ENCODE peak calls at places on chromosomes 1 and 21, in four cellular contexts. D is H1, J is HepG2, T is K562. A is an unnamed sample.

GRCh38 chr1:202713110-202713509 is 2.9 kb upstream of the SYT2 start:
- DNase-seq in J (no peak), D (no peak), T (no peak), A (no peak)

GRCh38 chr1:179154437-179154836 is 72.6 kb downstream of the TOR3A start:
- DNase-seq in T (no peak), J (no peak), D (no peak), A (no peak)

GRCh38 chr1:28280501-28280900 is 21.2 kb downstream of the SESN2 start:
- DNase-seq in D (no peak), J (no peak), T (no peak), A (no peak)

GRCh38 chr1:230165526-230165925 is 98.5 kb downstream of the GALNT2 start:
- DNase-seq in D (no peak), T (no peak), J (no peak), A (no peak)

GRCh38 chr1:210905944-210906453 is 227.9 kb downstream of the KCNH1 start:
- DNase-seq in D (no peak), T (no peak), J (no peak), A (no peak)

GRCh38 chr1:201260236-201260591 is 23.1 kb upstream of the PKP1 start:
- DNase-seq in T (no peak), D (no peak), J (no peak), A (no peak)

GRCh38 chr21:44533891-44534627 is 5.9 kb downstream of the KRTAP10-1 start:
- DNase-seq in D (no peak), T (peak; percentile 78), J (no peak), A (no peak)

GRCh38 chr1:157084720-157085119 is 14.9 kb downstream of the ETV3L start:
- DNase-seq in J (no peak), T (no peak), D (no peak), A (no peak)

GRCh38 chr1:143698016-143698415 is 273.8 kb downstream of the FAM72C start:
- DNase-seq in D (peak; percentile 29), T (peak; percentile 61), J (peak; percentile 15), A (no peak)

GRCh38 chr1:161824618-161825017 is 58.5 kb downstream of the ATF6 start:
- DNase-seq in D (no peak), J (no peak), T (no peak), A (no peak)

GRCh38 chr1:163169553-163169952 is 33.2 kb downstream of the RGS5 start:
- DNase-seq in T (no peak), D (no peak), J (no peak), A (no peak)

GRCh38 chr1:225567789-225568188 is 85.1 kb downstream of the ENAH start:
- DNase-seq in T (peak; percentile 29), D (no peak), J (peak; percentile 6), A (no peak)

GRCh38 chr1:226223786-226224244 is 351 bp downstream of the MIXL1 start:
- DNase-seq in D (no peak), T (no peak), J (no peak), A (no peak)

GRCh38 chr1:108107658-108108057 is 92.5 kb downstream of the SLC25A24 start:
- DNase-seq in T (no peak), D (no peak), J (no peak), A (no peak)

GRCh38 chr1:28878796-28879195 is 35.6 kb upstream of the EPB41 start:
- DNase-seq in J (no peak), T (no peak), D (no peak), A (no peak)

GRCh38 chr21:31554511-31555022 is 104.9 kb upstream of the SOD1 start:
- DNase-seq in D (no peak), J (no peak), T (no peak), A (peak; percentile 46)

GRCh38 chr1:62415687-62416086 is 21.2 kb upstream of the USP1 start:
- DNase-seq in D (no peak), J (no peak), T (no peak), A (no peak)

GRCh38 chr1:222644649-222645005 is 26.7 kb downstream of the MIA3 start:
- DNase-seq in T (no peak), J (no peak), D (no peak), A (no peak)

GRCh38 chr1:40739455-40740008 is 44.1 kb upstream of the KCNQ4 start:
- DNase-seq in D (no peak), J (no peak), T (no peak), A (no peak)

GRCh38 chr1:209512821-209513220 is 70.7 kb upstream of the CAMK1G start:
- DNase-seq in J (no peak), D (no peak), T (no peak), A (no peak)

GRCh38 chr1:96649301-96649700 is 72.3 kb upstream of the PTBP2 start:
- DNase-seq in J (no peak), D (no peak), T (no peak), A (no peak)
- TF ChIP-seq CBX5 in J (no peak), D (no peak), T (no peak), A (no peak)

GRCh38 chr1:223832637-223832943 is 13.2 kb downstream of the TP53BP2 start:
- DNase-seq in J (no peak), T (no peak), D (no peak), A (no peak)
- TF ChIP-seq CBX5 in J (no peak), T (no peak), D (no peak), A (no peak)

DNA sequence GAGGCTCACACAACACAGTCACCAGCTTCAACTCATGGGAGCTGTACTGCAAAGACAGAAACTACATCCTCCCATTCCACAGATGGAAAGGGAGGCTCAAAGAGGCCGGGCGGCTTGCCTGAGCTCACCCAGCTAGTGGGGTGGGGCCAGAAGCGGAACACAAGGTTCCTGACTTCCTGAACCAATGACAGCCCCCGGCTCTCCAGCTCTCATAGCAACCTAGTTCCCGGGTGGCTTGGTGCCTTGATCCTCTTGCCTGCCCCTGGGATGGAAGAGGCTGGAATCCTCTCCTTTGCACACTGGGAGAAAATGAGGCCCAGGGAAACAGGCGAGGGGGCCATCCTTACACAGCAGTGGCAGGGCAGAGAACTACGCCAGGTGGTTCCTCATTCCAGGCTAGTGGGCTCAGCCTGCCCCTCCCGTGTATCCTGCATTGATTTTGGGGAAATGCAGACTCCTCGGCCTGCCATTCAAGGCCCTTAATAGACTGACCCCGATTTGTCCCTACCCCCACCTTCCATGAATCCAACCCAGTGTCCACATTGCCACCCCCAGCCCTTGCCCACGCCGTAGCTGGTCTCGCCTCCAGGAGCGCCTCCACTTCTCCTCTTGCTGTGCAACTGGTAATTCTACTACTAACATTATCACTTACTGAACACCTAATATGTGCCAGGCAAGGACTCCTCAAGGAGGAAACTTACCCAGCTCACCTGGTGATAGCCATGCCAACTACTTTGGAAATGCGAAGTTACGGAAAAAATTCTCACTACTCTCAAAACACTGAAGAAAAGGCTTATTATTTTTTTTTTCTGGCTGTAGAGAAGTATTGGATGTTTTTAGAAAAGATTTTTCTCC is 5.0 kb downstream of the RAP1GAP start:
- DNase-seq in D (no peak), J (no peak), T (peak; percentile 53), A (no peak)
- TF ChIP-seq CBX5 in D (no peak), J (no peak), T (no peak), A (no peak)

DNA sequence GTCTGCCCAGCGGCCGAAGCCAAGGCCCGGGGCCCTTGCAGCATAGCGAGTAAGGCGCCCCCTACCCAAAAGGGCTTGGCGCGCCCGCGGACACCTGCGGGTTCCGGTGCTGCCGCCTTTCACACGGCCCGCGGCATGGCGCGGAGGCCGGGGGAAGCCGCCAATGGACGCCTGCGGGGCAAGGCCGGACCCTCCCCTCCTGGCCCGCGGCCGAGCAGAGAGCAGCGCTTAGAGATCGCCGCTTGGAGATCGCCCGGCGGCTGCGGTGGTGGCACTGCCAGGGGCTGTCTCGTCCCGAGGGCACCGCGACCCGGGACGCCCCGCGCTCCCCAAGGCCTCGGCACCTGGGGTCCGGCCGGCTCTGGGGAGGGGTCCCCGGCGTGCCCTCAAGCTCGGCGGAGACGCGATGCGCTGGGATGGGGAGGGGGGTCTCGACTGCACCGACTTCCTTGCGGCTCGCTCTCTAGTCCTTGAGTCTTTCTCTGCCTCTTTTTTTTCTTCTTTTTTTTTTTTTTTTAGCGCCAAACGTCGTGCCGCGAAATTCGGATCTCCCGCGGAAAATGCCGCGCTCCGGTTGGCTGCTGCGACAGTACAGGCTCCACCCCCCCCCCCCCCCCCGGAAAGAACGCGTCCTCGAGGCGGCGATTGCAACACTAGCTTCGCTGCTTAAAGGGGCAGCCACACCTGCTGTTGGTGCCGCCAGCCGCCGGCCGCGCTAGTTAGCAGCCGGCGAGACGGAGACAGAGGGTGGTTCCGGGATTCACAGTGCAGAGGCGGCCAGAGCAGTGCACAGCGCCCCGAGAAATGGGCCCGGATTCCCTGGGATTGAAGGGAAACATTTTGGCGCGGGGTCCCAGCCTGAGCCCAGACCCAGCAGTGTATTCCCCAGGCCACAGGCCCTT is at the start of gene E2F2:
- DNase-seq in D (peak; percentile 57), T (peak; percentile 98), J (peak; percentile 80), A (no peak)
- TF ChIP-seq CBX5 in D (no peak), T (no peak), J (no peak), A (no peak)

DNA sequence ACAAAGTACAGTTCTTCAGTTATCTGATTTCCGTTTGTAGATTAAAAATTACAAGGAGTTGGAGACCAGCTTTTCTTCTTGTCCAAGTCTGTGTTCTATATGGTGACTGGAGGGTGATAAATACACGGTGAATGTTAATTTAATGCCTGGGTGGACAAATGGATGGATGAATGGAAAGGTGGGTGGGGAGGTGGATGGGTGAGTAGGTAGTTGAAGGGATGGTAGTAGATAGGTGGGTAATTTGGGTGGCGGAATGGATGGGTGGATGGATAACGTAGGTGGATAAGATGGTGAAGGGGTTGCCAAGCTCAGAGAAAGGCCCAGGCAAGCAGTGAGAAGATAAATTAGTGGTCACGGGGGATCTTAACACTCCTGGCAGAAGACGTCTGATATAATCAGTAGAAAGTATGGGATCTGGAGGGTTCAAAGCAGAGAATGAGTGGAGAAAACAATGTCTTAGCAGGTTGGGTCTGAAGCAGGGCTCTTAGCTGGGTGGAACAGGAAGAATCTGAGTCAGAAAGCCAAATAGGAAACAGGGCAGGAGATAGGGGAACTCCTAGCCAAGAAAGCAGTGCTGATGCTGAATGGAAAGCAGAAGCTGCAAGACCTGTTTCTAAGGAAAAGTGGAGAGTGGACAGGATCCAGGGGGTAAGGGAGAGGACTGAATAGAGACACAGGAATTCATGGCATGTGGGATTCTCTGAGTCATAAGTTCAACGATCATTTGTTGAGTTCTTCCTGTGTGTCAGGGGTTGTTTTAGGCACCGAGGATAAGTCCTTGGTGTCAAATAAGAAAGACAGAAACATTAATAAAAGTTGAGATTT is 154.0 kb upstream of the FGGY start:
- DNase-seq in J (peak; percentile 72), D (no peak), T (no peak), A (no peak)
- TF ChIP-seq CBX5 in J (no peak), D (no peak), T (no peak), A (no peak)

A was measured in GM12878.